ENCODE peak calls at places on chromosomes 1 and 21, in six cellular contexts. Z is WERI-Rb-1, L is mucosa of descending colon, D is keratinocyte, M is AG10803, R is NB4. U is an unnamed sample.

GRCh38 chr1:24963099-24963872 is 33.2 kb upstream of the RUNX3 start:
- DNase-seq in Z (peak; percentile 80), L (peak; percentile 49), D (no peak), M (no peak), R (peak; percentile 53), U (no peak)

GRCh38 chr1:183892351-183892793 is 87.5 kb downstream of the RGL1 start:
- DNase-seq in Z (no peak), L (no peak), D (no peak), M (no peak), R (peak; percentile 36), U (no peak)

GRCh38 chr1:221637641-221638041 is 104.2 kb downstream of the DUSP10 start:
- DNase-seq in Z (no peak), L (no peak), D (no peak), M (peak; percentile 90), R (no peak), U (no peak)

GRCh38 chr1:185318431-185319151 is 1.5 kb upstream of the IVNS1ABP start:
- DNase-seq in Z (no peak), L (no peak), D (no peak), M (no peak), R (no peak), U (no peak)

GRCh38 chr1:110123224-110123623 is 11.0 kb downstream of the UBL4B start:
- DNase-seq in Z (no peak), L (no peak), D (no peak), M (peak; percentile 76), R (no peak), U (no peak)

GRCh38 chr1:51325878-51326755 is 4.2 kb downstream of the TTC39A start:
- DNase-seq in Z (peak; percentile 65), L (no peak), D (no peak), M (no peak), R (peak; percentile 37), U (no peak)

GRCh38 chr1:196933531-196934189 is 9.9 kb upstream of the CFHR2 start:
- DNase-seq in Z (no peak), L (no peak), D (no peak), M (no peak), R (no peak), U (no peak)

GRCh38 chr1:180577361-180577760 is 18.6 kb downstream of the OVAAL start:
- DNase-seq in Z (no peak), L (no peak), D (no peak), M (no peak), R (no peak), U (no peak)

GRCh38 chr1:145846191-145846590 is 761 bp downstream of the NUDT17 start:
- DNase-seq in Z (peak; percentile 73), L (no peak), D (no peak), M (peak; percentile 27), R (peak; percentile 47), U (no peak)

GRCh38 chr1:225899044-225899925 is 10.3 kb upstream of the LEFTY1 start:
- DNase-seq in Z (no peak), L (no peak), D (no peak), M (no peak), R (no peak), U (no peak)

GRCh38 chr1:65209005-65209885 is 61.2 kb downstream of the AK4 start:
- DNase-seq in Z (no peak), L (no peak), D (no peak), M (peak; percentile 44), R (peak; percentile 43), U (no peak)

GRCh38 chr21:45155910-45156309 is 81.5 kb downstream of the ADARB1 start:
- DNase-seq in Z (no peak), L (no peak), D (no peak), M (no peak), R (no peak), U (no peak)

GRCh38 chr1:236065509-236066005 is 667 bp upstream of the NID1 start:
- DNase-seq in Z (no peak), L (no peak), D (no peak), M (no peak), R (no peak), U (no peak)

GRCh38 chr1:41846595-41846994 is 72.1 kb downstream of the HIVEP3 start:
- DNase-seq in Z (no peak), L (no peak), D (no peak), M (peak; percentile 65), R (no peak), U (no peak)

GRCh38 chr1:96366516-96366915 is 355.1 kb upstream of the PTBP2 start:
- DNase-seq in Z (no peak), L (no peak), D (no peak), M (peak; percentile 43), R (no peak), U (no peak)

GRCh38 chr1:30117685-30118084 is 605.7 kb downstream of the MATN1 start:
- DNase-seq in Z (no peak), L (no peak), D (no peak), M (no peak), R (no peak), U (no peak)

GRCh38 chr1:53142226-53142853 is at the start of gene SLC1A7:
- DNase-seq in Z (peak; percentile 86), L (no peak), D (no peak), M (no peak), R (no peak), U (no peak)

GRCh38 chr21:40765771-40766170 is 81.2 kb downstream of the DSCAM start:
- DNase-seq in Z (no peak), L (no peak), D (no peak), M (no peak), R (no peak), U (no peak)

GRCh38 chr1:33169290-33170055 is 12.4 kb downstream of the TRIM62 start:
- DNase-seq in Z (no peak), L (no peak), D (no peak), M (no peak), R (no peak), U (no peak)

GRCh38 chr1:168362991-168363390 is 82.3 kb downstream of the TBX19 start:
- DNase-seq in Z (no peak), L (no peak), D (no peak), M (no peak), R (no peak), U (no peak)

GRCh38 chr21:37914211-37914900 is 1.9 kb downstream of the KCNJ6 start:
- DNase-seq in Z (no peak), L (no peak), D (no peak), M (peak; percentile 5), R (peak; percentile 3), U (no peak)

GRCh38 chr1:85404393-85404792 is 60.6 kb downstream of the DDAH1 start:
- DNase-seq in Z (no peak), L (no peak), D (no peak), M (no peak), R (no peak), U (no peak)

GRCh38 chr1:199173356-199173755 is 534.5 kb downstream of the PTPRC start:
- DNase-seq in Z (no peak), L (no peak), D (no peak), M (peak; percentile 13), R (peak; percentile 49), U (no peak)

GRCh38 chr1:10960406-10960805 is 52.0 kb upstream of the TARDBP start:
- DNase-seq in Z (no peak), L (no peak), D (no peak), M (no peak), R (no peak), U (no peak)

GRCh38 chr1:10965621-10966226 is 46.7 kb upstream of the TARDBP start:
- DNase-seq in Z (no peak), L (no peak), D (no peak), M (no peak), R (peak; percentile 73), U (no peak)

GRCh38 chr1:10960954-10961833 is 51.3 kb upstream of the TARDBP start:
- DNase-seq in Z (peak; percentile 93), L (peak; percentile 88), D (peak; percentile 36), M (peak; percentile 53), R (peak; percentile 81), U (peak; percentile 67)

GRCh38 chr1:10966233-10966632 is 46.2 kb upstream of the TARDBP start:
- DNase-seq in Z (no peak), L (no peak), D (no peak), M (no peak), R (peak; percentile 33), U (no peak)

DNA sequence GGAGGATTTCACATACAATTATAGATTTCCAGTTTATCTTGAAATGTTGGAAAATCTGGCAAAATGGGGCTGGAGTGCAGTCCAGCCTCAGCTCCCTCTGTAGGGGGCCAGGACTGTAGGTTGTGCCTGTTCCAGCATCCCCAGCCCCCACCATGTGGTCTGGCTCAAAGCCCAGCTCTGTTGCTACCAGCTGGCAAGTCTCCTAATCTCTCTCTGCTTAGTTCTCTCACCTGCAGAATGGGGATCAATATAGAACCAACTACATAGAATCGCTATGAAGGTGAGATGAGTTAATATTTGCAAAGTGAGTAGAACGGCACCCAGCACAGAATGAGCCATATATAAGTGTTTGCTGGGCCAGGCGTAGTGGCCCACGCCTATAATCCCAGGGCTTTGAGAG is 50.0 kb upstream of the TARDBP start:
- DNase-seq in Z (peak; percentile 78), L (no peak), D (no peak), M (no peak), R (no peak), U (no peak)
- TF ChIP-seq CTCF in Z (no peak), L (no peak), D (no peak), M (no peak), R (no peak), U (no peak)

DNA sequence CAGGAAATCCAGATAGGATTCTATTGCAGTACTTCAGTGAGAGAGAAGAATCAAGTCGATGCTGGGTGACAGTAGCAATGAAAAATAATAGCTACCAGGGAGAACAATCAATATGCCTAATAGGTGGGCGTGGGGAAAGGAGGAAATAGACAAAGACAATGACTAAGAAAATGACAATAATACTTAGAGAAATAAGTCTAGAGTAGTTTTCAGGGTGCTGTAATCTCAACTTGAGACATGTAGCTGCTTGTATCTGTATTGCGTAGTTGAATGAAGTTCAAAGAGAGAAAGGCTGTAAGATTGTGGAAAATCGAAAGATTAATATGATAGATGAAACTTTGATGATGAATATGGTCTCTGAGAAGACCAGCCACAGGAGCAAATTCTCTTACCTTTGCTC is 2.6 kb downstream of the STXBP3 start:
- DNase-seq in Z (no peak), L (no peak), D (no peak), M (no peak), R (no peak), U (no peak)
- H3K4me3 ChIP-seq in Z (no peak overlapping the region), L (no peak overlapping the region), D (no peak overlapping the region), M (no peak overlapping the region), R (no peak overlapping the region), U (no peak overlapping the region)

GRCh38 chr1:15847100-15847892 is at the start of gene SPEN:
- DNase-seq in Z (peak; percentile 99), L (peak; percentile 98), D (peak; percentile 54), M (peak; percentile 97), R (peak; percentile 98), U (peak; percentile 90)
- TF ChIP-seq CTCF in Z (no peak), L (no peak), D (no peak), M (peak; percentile 1), R (no peak), U (peak; percentile 26)

GRCh38 chr1:1436634-1437032 is 1.1 kb downstream of the VWA1 start:
- DNase-seq in Z (no peak), L (no peak), D (no peak), M (no peak), R (no peak), U (no peak)

GRCh38 chr1:1437033-1437903 is 1.8 kb downstream of the VWA1 start:
- DNase-seq in Z (no peak), L (no peak), D (no peak), M (no peak), R (no peak), U (no peak)

GRCh38 chr1:1434812-1435093 is 737 bp upstream of the VWA1 start:
- DNase-seq in Z (no peak), L (no peak), D (no peak), M (no peak), R (no peak), U (no peak)

GRCh38 chr1:1435094-1435903 is at the start of gene VWA1:
- DNase-seq in Z (peak; percentile 70), L (peak; percentile 89), D (peak; percentile 26), M (peak; percentile 55), R (no peak), U (no peak)

GRCh38 chr1:1435911-1436633 is 582 bp downstream of the VWA1 start:
- DNase-seq in Z (no peak), L (peak; percentile 47), D (no peak), M (no peak), R (no peak), U (no peak)
- H3K4me3 ChIP-seq in Z (peak overlapping the region; percentile 57), L (peak overlapping the region; percentile 17), D (peak overlapping the region; percentile 66), M (peak overlapping the region; percentile 48), R (no peak overlapping the region), U (peak overlapping the region; percentile 69)

U was measured in thoracic aorta.